ENCODE peak calls at places on chromosomes 16 and 17, in seven cellular contexts. C, G, I, B, R, F and H are unnamed samples.

GRCh38 chr17:83098241-83099085 is 19.1 kb downstream of the METRNL start:
- DNase-seq in C (no peak), G (no peak), I (no peak), B (peak; percentile 95), R (no peak), F (no peak), H (no peak)

GRCh38 chr16:30382398-30383015 is at the start of gene SEPTIN1:
- DNase-seq in C (no peak), G (no peak), I (no peak), B (no peak), R (no peak), F (no peak), H (no peak)

GRCh38 chr17:79945591-79946255 is 89.9 kb downstream of the TBC1D16 start:
- DNase-seq in C (no peak), G (no peak), I (no peak), B (peak; percentile 81), R (peak; percentile 84), F (peak; percentile 84), H (no peak)

GRCh38 chr16:20676867-20677266 is 20.6 kb downstream of the ACSM1 start:
- DNase-seq in C (no peak), G (no peak), I (no peak), B (no peak), R (no peak), F (no peak), H (no peak)

GRCh38 chr17:48500435-48501426 is 30.1 kb downstream of the HOXB1 start:
- DNase-seq in C (no peak), G (peak; percentile 61), I (peak; percentile 72), B (no peak), R (peak; percentile 44), F (peak; percentile 59), H (peak; percentile 64)

GRCh38 chr16:3645504-3646347 is 8.8 kb upstream of the DNASE1 start:
- DNase-seq in C (no peak), G (peak; percentile 81), I (no peak), B (peak; percentile 86), R (peak; percentile 47), F (peak; percentile 64), H (peak; percentile 73)

GRCh38 chr17:14201087-14201486 is 35.6 kb downstream of the CDRT15 start:
- DNase-seq in C (no peak), G (no peak), I (no peak), B (no peak), R (peak; percentile 45), F (peak; percentile 52), H (peak; percentile 8)

GRCh38 chr16:615122-615521 is 15.7 kb upstream of the WFIKKN1 start:
- DNase-seq in C (no peak), G (no peak), I (no peak), B (peak; percentile 34), R (no peak), F (no peak), H (no peak)

GRCh38 chr17:79479876-79480275 is 131.0 kb downstream of the RBFOX3 start:
- DNase-seq in C (no peak), G (no peak), I (no peak), B (peak; percentile 75), R (no peak), F (no peak), H (no peak)

GRCh38 chr16:83631006-83631405 is 176.8 kb upstream of the HSBP1 start:
- DNase-seq in C (no peak), G (peak; percentile 12), I (no peak), B (no peak), R (no peak), F (no peak), H (no peak)

GRCh38 chr16:30183236-30183960 is at the start of gene CORO1A:
- DNase-seq in C (peak; percentile 72), G (peak; percentile 86), I (peak; percentile 75), B (peak; percentile 99), R (peak; percentile 47), F (peak; percentile 74), H (peak; percentile 67)

GRCh38 chr16:11032922-11033291 is 88.5 kb downstream of the CLEC16A start:
- DNase-seq in C (no peak), G (no peak), I (no peak), B (no peak), R (peak; percentile 85), F (peak; percentile 88), H (peak; percentile 80)

GRCh38 chr16:72878301-72879269 is 169.3 kb downstream of the ZFHX3 start:
- DNase-seq in C (no peak), G (no peak), I (no peak), B (no peak), R (peak; percentile 80), F (peak; percentile 80), H (peak; percentile 75)

GRCh38 chr16:51875834-51876725 is 670.9 kb downstream of the TOX3 start:
- DNase-seq in C (no peak), G (peak; percentile 43), I (no peak), B (no peak), R (no peak), F (no peak), H (no peak)

GRCh38 chr17:78272181-78272913 is 40.9 kb downstream of the TMEM235 start:
- DNase-seq in C (peak; percentile 99), G (peak; percentile 79), I (peak; percentile 47), B (peak; percentile 75), R (peak; percentile 40), F (peak; percentile 46), H (peak; percentile 90)

GRCh38 chr17:73365934-73366623 is 54.3 kb upstream of the CDC42EP4 start:
- DNase-seq in C (no peak), G (no peak), I (no peak), B (peak; percentile 94), R (no peak), F (no peak), H (no peak)

GRCh38 chr17:17506893-17507464 is 10.8 kb upstream of the RASD1 start:
- DNase-seq in C (no peak), G (no peak), I (no peak), B (peak; percentile 78), R (no peak), F (no peak), H (no peak)

GRCh38 chr17:70969540-70970034 is 800.3 kb downstream of the KCNJ2 start:
- DNase-seq in C (no peak), G (no peak), I (no peak), B (no peak), R (no peak), F (no peak), H (no peak)
- H3K9me3 ChIP-seq in C (no peaks in the 10 kb centered on the region), G (no peaks in the 10 kb centered on the region), I (peaks cover 8% of the 10 kb centered on the region), B (peaks cover 2% of the 10 kb centered on the region), R (no peaks in the 10 kb centered on the region), F (no peaks in the 10 kb centered on the region), H (peaks cover 6% of the 10 kb centered on the region)

GRCh38 chr16:27399969-27400368 is 2.0 kb upstream of the IL21R start:
- DNase-seq in C (no peak), G (no peak), I (no peak), B (no peak), R (no peak), F (no peak), H (no peak)
- H3K4me2 ChIP-seq in C (no peak overlapping the region), G (no peak overlapping the region), I (no peak overlapping the region), B (peak overlapping the region; percentile 80), R (no peak overlapping the region), F (no peak overlapping the region), H (no peak overlapping the region)

DNA sequence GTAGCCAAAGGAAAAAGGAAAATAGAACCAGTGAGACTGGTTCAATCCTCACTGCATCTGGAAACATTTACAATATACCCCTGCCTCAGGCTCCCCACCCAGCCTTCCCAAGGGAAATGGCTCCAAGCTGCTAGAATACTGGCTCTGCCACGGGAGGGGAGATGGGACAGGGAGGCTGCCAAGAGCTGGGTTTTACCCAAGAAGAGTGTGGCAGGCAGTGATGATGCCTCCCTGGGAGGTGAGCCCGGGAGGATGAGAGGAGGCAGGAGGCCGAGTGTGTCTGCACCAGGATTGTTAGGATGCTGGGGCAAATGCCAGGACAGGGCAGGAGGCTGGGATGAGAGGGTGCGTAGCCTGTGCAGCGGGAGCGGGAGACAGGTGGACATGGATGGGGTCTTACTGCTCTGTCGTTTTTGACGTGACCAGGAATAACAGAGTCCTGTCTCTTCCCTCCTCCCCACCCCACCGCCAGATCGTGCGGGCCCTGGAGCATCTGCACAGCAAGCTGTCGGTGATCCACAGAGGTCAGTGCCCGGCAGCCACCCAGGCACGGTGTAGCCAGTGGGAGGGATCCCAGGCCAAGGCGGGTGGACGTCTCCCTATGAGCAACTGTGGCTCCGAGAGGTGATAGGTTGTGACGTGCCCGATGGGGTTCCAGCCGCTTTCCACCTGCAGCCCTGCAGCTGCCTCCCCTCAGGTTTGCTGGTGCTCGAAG is 18.4 kb downstream of the MAP2K3 start:
- DNase-seq in C (no peak), G (no peak), I (no peak), B (peak; percentile 75), R (no peak), F (no peak), H (no peak)
- H3K9me3 ChIP-seq in C (no peaks in the 10 kb centered on the region), G (peaks cover 13% of the 10 kb centered on the region), I (no peaks in the 10 kb centered on the region), B (no peaks in the 10 kb centered on the region), R (peaks cover 4% of the 10 kb centered on the region), F (no peaks in the 10 kb centered on the region), H (no peaks in the 10 kb centered on the region)

DNA sequence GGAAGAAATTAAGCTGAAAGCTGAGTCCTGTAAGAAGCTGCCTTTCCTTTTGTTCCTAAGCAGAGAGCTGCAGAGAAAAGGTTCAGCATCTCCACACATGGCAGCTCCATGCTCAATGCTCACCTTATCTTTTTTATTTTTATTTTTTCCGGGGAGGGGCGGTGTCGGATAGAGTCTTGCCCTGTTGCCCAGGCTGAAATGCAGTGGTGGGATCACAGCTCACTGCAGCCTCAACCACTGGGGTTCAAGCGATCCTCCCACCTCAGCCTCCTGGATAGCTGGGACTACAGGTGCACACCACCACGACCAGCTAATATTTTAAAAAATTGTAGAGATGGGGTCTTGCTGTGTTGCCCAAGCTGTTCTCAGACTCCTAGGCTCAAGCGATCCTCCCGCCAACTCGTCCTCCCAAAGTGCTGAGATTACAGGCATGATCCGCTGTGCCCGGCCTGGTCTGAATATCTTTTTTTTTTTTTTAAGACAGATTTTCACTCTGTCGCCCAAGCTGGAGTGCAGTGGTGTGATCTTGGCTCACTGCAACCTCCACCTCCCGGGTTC is 28.3 kb upstream of the CIBAR2 start:
- DNase-seq in C (no peak), G (no peak), I (no peak), B (no peak), R (no peak), F (no peak), H (no peak)
- H3K4me2 ChIP-seq in C (no peak overlapping the region), G (no peak overlapping the region), I (no peak overlapping the region), B (peak overlapping the region; percentile 30), R (no peak overlapping the region), F (no peak overlapping the region), H (no peak overlapping the region)

GRCh38 chr16:15976929-15977637 is 27.7 kb downstream of the ABCC1 start:
- DNase-seq in C (no peak), G (no peak), I (no peak), B (no peak), R (no peak), F (peak; percentile 34), H (peak; percentile 84)

GRCh38 chr16:15981382-15981781 is 32.0 kb downstream of the ABCC1 start:
- DNase-seq in C (no peak), G (no peak), I (no peak), B (no peak), R (no peak), F (no peak), H (no peak)

GRCh38 chr16:15976225-15976812 is 26.9 kb downstream of the ABCC1 start:
- DNase-seq in C (no peak), G (no peak), I (no peak), B (no peak), R (no peak), F (no peak), H (no peak)

GRCh38 chr16:15980329-15980728 is 30.9 kb downstream of the ABCC1 start:
- DNase-seq in C (no peak), G (no peak), I (no peak), B (no peak), R (no peak), F (no peak), H (no peak)

GRCh38 chr16:15979801-15980200 is 30.4 kb downstream of the ABCC1 start:
- DNase-seq in C (no peak), G (no peak), I (no peak), B (no peak), R (no peak), F (no peak), H (no peak)
- H3K9me3 ChIP-seq in C (peaks cover 20% of the 10 kb centered on the region), G (peaks cover 28% of the 10 kb centered on the region), I (no peaks in the 10 kb centered on the region), B (no peaks in the 10 kb centered on the region), R (peaks cover 12% of the 10 kb centered on the region), F (no peaks in the 10 kb centered on the region), H (peaks cover 9% of the 10 kb centered on the region)